ENCODE peak calls at places on chromosomes 3 and 15, in eight cellular contexts. One of them, this sample, is unnamed.

GRCh38 chr3:46095307-46095706 is 68.0 kb upstream of the XCR1 start:
- DNase-seq in tibial nerve: no peak
- DNase-seq in body of pancreas: no peak
- DNase-seq in heart left ventricle: no peak
- DNase-seq in endodermal cell: no peak
- DNase-seq in thoracic aorta: no peak
- DNase-seq in tibial artery: no peak
- DNase-seq in upper lobe of left lung: no peak
- DNase-seq in this sample: no peak

GRCh38 chr3:53167418-53168174 is 6.6 kb downstream of the PRKCD start:
- DNase-seq in tibial nerve: no peak
- DNase-seq in endodermal cell: no peak
- DNase-seq in body of pancreas: no peak
- DNase-seq in upper lobe of left lung: no peak
- DNase-seq in heart left ventricle: no peak
- DNase-seq in tibial artery: no peak
- DNase-seq in thoracic aorta: no peak
- DNase-seq in this sample: no peak

GRCh38 chr15:41790756-41791546 is 16.7 kb downstream of the MAPKBP1 start:
- DNase-seq in tibial artery: no peak
- DNase-seq in tibial nerve: no peak
- DNase-seq in endodermal cell: no peak
- DNase-seq in thoracic aorta: no peak
- DNase-seq in upper lobe of left lung: no peak
- DNase-seq in body of pancreas: no peak
- DNase-seq in heart left ventricle: peak; percentile 30
- DNase-seq in this sample: no peak

GRCh38 chr3:168981396-168981795 is 682.1 kb downstream of the MECOM start:
- DNase-seq in heart left ventricle: no peak
- DNase-seq in tibial nerve: no peak
- DNase-seq in thoracic aorta: no peak
- DNase-seq in upper lobe of left lung: no peak
- DNase-seq in tibial artery: no peak
- DNase-seq in body of pancreas: no peak
- DNase-seq in endodermal cell: no peak
- DNase-seq in this sample: no peak

GRCh38 chr3:146313411-146314111 is 62.7 kb upstream of the PLSCR4 start:
- DNase-seq in tibial artery: no peak
- DNase-seq in tibial nerve: no peak
- DNase-seq in thoracic aorta: no peak
- DNase-seq in endodermal cell: no peak
- DNase-seq in heart left ventricle: no peak
- DNase-seq in upper lobe of left lung: no peak
- DNase-seq in body of pancreas: peak; percentile 11
- DNase-seq in this sample: no peak

GRCh38 chr3:124428372-124429128 is 301.7 kb upstream of the UMPS start:
- DNase-seq in heart left ventricle: no peak
- DNase-seq in endodermal cell: no peak
- DNase-seq in body of pancreas: no peak
- DNase-seq in thoracic aorta: no peak
- DNase-seq in tibial nerve: no peak
- DNase-seq in tibial artery: no peak
- DNase-seq in upper lobe of left lung: no peak
- DNase-seq in this sample: no peak

GRCh38 chr3:99883138-99883461 is 65.4 kb downstream of the CMSS1 start:
- DNase-seq in endodermal cell: no peak
- DNase-seq in tibial artery: no peak
- DNase-seq in thoracic aorta: no peak
- DNase-seq in body of pancreas: no peak
- DNase-seq in upper lobe of left lung: no peak
- DNase-seq in heart left ventricle: no peak
- DNase-seq in tibial nerve: no peak
- DNase-seq in this sample: no peak

GRCh38 chr3:120304569-120305090 is 19.6 kb upstream of the GPR156 start:
- DNase-seq in endodermal cell: no peak
- DNase-seq in tibial nerve: no peak
- DNase-seq in thoracic aorta: no peak
- DNase-seq in tibial artery: no peak
- DNase-seq in upper lobe of left lung: no peak
- DNase-seq in body of pancreas: no peak
- DNase-seq in heart left ventricle: no peak
- DNase-seq in this sample: no peak

GRCh38 chr3:119177321-119177720 is 3.9 kb downstream of the UPK1B start:
- DNase-seq in tibial nerve: no peak
- DNase-seq in heart left ventricle: no peak
- DNase-seq in upper lobe of left lung: no peak
- DNase-seq in body of pancreas: no peak
- DNase-seq in thoracic aorta: no peak
- DNase-seq in endodermal cell: no peak
- DNase-seq in tibial artery: no peak
- DNase-seq in this sample: no peak

GRCh38 chr15:50163719-50164410 is 18.1 kb upstream of the SLC27A2 start:
- DNase-seq in upper lobe of left lung: no peak
- DNase-seq in tibial nerve: no peak
- DNase-seq in body of pancreas: no peak
- DNase-seq in endodermal cell: no peak
- DNase-seq in tibial artery: no peak
- DNase-seq in thoracic aorta: no peak
- DNase-seq in heart left ventricle: no peak
- DNase-seq in this sample: no peak

DNA sequence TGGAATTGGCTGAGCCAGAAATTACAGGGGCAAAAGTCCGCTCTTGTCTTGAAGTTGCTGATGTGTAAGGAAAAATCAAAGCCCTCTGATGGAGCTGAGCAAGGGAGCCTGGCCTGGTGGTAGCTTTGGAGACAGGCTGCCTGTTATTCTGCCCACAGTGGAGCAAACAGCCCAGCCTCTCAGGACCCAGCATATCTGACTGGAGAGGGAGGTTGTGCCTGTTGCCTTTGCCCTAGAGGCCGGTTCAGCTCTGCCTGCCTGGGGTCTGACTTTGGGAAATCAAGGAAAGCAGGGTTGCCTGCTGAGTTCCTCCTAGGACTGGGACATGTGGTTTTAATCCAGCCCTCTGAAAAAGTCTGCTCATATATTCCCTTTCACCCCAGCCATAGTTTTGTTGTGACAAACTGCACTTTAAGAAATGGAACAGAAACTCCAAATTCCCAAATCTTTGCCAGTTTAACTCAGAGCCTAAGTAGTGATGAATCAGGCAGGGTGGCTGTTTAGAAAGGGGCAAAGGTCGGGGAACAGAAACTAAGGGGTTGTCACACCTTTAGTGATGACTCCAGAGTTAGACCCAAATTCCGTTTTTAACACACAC is 40.2 kb downstream of the GASK1A start:
- DNase-seq in upper lobe of left lung: no peak
- DNase-seq in body of pancreas: no peak
- DNase-seq in tibial artery: no peak
- DNase-seq in heart left ventricle: no peak
- DNase-seq in thoracic aorta: no peak
- DNase-seq in tibial nerve: no peak
- DNase-seq in endodermal cell: peak; percentile 35
- DNase-seq in this sample: no peak
- H3K9me3 ChIP-seq in upper lobe of left lung: peaks cover 27% of the 10 kb centered on the region
- H3K9me3 ChIP-seq in body of pancreas: no peaks in the 10 kb centered on the region
- H3K9me3 ChIP-seq in tibial artery: no peaks in the 10 kb centered on the region
- H3K9me3 ChIP-seq in heart left ventricle: no peaks in the 10 kb centered on the region
- H3K9me3 ChIP-seq in thoracic aorta: no peaks in the 10 kb centered on the region
- H3K9me3 ChIP-seq in tibial nerve: no peaks in the 10 kb centered on the region
- H3K9me3 ChIP-seq in endodermal cell: peaks cover 10% of the 10 kb centered on the region
- H3K9me3 ChIP-seq in this sample: peaks cover 6% of the 10 kb centered on the region

GRCh38 chr3:44722103-44722401 is 7.4 kb upstream of the ZNF501 start:
- DNase-seq in tibial nerve: no peak
- DNase-seq in tibial artery: no peak
- DNase-seq in upper lobe of left lung: no peak
- DNase-seq in thoracic aorta: no peak
- DNase-seq in endodermal cell: no peak
- DNase-seq in heart left ventricle: no peak
- DNase-seq in body of pancreas: no peak
- DNase-seq in this sample: no peak
- H3K9me3 ChIP-seq in tibial nerve: peaks cover 11% of the 10 kb centered on the region
- H3K9me3 ChIP-seq in tibial artery: peaks cover 18% of the 10 kb centered on the region
- H3K9me3 ChIP-seq in upper lobe of left lung: peaks cover 100% of the 10 kb centered on the region
- H3K9me3 ChIP-seq in thoracic aorta: peaks cover 83% of the 10 kb centered on the region
- H3K9me3 ChIP-seq in endodermal cell: peaks cover 96% of the 10 kb centered on the region
- H3K9me3 ChIP-seq in heart left ventricle: peaks cover 33% of the 10 kb centered on the region
- H3K9me3 ChIP-seq in body of pancreas: peaks cover 3% of the 10 kb centered on the region
- H3K9me3 ChIP-seq in this sample: peaks cover 51% of the 10 kb centered on the region

GRCh38 chr3:136279092-136279491 is 29.0 kb downstream of the PCCB start:
- DNase-seq in tibial artery: no peak
- DNase-seq in tibial nerve: no peak
- DNase-seq in endodermal cell: no peak
- DNase-seq in body of pancreas: no peak
- DNase-seq in heart left ventricle: no peak
- DNase-seq in upper lobe of left lung: no peak
- DNase-seq in thoracic aorta: no peak
- DNase-seq in this sample: no peak
- H3K9me3 ChIP-seq in tibial artery: peaks cover 6% of the 10 kb centered on the region
- H3K9me3 ChIP-seq in tibial nerve: no peaks in the 10 kb centered on the region
- H3K9me3 ChIP-seq in endodermal cell: peaks cover 37% of the 10 kb centered on the region
- H3K9me3 ChIP-seq in body of pancreas: no peaks in the 10 kb centered on the region
- H3K9me3 ChIP-seq in heart left ventricle: no peaks in the 10 kb centered on the region
- H3K9me3 ChIP-seq in upper lobe of left lung: peaks cover 17% of the 10 kb centered on the region
- H3K9me3 ChIP-seq in thoracic aorta: peaks cover 4% of the 10 kb centered on the region
- H3K9me3 ChIP-seq in this sample: no peaks in the 10 kb centered on the region

GRCh38 chr3:31653464-31653863 is 120.7 kb downstream of the STT3B start:
- DNase-seq in endodermal cell: no peak
- DNase-seq in thoracic aorta: no peak
- DNase-seq in tibial nerve: no peak
- DNase-seq in heart left ventricle: no peak
- DNase-seq in upper lobe of left lung: no peak
- DNase-seq in body of pancreas: no peak
- DNase-seq in tibial artery: no peak
- DNase-seq in this sample: no peak
- H3K9me3 ChIP-seq in endodermal cell: peaks cover 98% of the 10 kb centered on the region
- H3K9me3 ChIP-seq in thoracic aorta: peaks cover 55% of the 10 kb centered on the region
- H3K9me3 ChIP-seq in tibial nerve: no peaks in the 10 kb centered on the region
- H3K9me3 ChIP-seq in heart left ventricle: no peaks in the 10 kb centered on the region
- H3K9me3 ChIP-seq in upper lobe of left lung: peaks cover 75% of the 10 kb centered on the region
- H3K9me3 ChIP-seq in body of pancreas: no peaks in the 10 kb centered on the region
- H3K9me3 ChIP-seq in tibial artery: no peaks in the 10 kb centered on the region
- H3K9me3 ChIP-seq in this sample: peaks cover 34% of the 10 kb centered on the region

This sample was measured in T-helper 17 cell.